ENCODE peak calls at places on chromosomes 1 and 21, in four cellular contexts. W is stimulated activated CD4-positive, alpha-beta T cell treated with anti-CD3 and anti-CD28 coated beads, Interleukin-4, amount 100 ng/mL, for 48 hours; F is ovary; N is astrocyte of the cerebellum. M is an unnamed sample.

GRCh38 chr1:22639286-22639685 is 2.9 kb downstream of the C1QA start:
- DNase-seq in W (no peak), F (no peak), N (no peak), M (no peak)

GRCh38 chr1:17539526-17540254 is at the start of gene ARHGEF10L:
- DNase-seq in W (no peak), F (peak; percentile 58), N (no peak), M (no peak)

GRCh38 chr1:25484096-25484495 is 53.4 kb downstream of the MACO1 start:
- DNase-seq in W (no peak), F (peak; percentile 76), N (no peak), M (no peak)

GRCh38 chr1:23387494-23387893 is 17.9 kb upstream of the ZNF436 start:
- DNase-seq in W (no peak), F (no peak), N (no peak), M (no peak)

GRCh38 chr21:36063375-36064084 is 3.2 kb upstream of the SETD4 start:
- DNase-seq in W (no peak), F (no peak), N (no peak), M (no peak)

GRCh38 chr1:33429846-33430750 is 797 bp downstream of the PHC2 start:
- DNase-seq in W (no peak), F (peak; percentile 68), N (no peak), M (no peak)

GRCh38 chr1:225441314-225442119 is 13.7 kb upstream of the LBR start:
- DNase-seq in W (no peak), F (no peak), N (no peak), M (no peak)

GRCh38 chr1:71157151-71157550 is 76.3 kb upstream of the ZRANB2 start:
- DNase-seq in W (no peak), F (no peak), N (no peak), M (no peak)

GRCh38 chr1:81135524-81135923 is 665.2 kb upstream of the ADGRL2 start:
- DNase-seq in W (no peak), F (no peak), N (no peak), M (no peak)

GRCh38 chr1:20323613-20323920 is 32.9 kb downstream of the VWA5B1 start:
- DNase-seq in W (no peak), F (no peak), N (no peak), M (no peak)

GRCh38 chr1:44806025-44806703 is 987 bp downstream of the DYNLT4 start:
- DNase-seq in W (no peak), F (peak; percentile 62), N (no peak), M (no peak)

GRCh38 chr1:200561856-200562214 is 58.7 kb downstream of the KIF14 start:
- DNase-seq in W (no peak), F (no peak), N (no peak), M (no peak)

GRCh38 chr1:89989791-89990190 is 5.1 kb upstream of the ZNF326 start:
- DNase-seq in W (no peak), F (no peak), N (no peak), M (no peak)

GRCh38 chr1:179742717-179743678 is at the start of gene FAM163A:
- DNase-seq in W (no peak), F (peak; percentile 18), N (no peak), M (no peak)

GRCh38 chr1:205391386-205391785 is 30.5 kb downstream of the LEMD1 start:
- DNase-seq in W (no peak), F (no peak), N (no peak), M (peak; percentile 38)

GRCh38 chr1:235009074-235009473 is 119.6 kb downstream of the TOMM20 start:
- DNase-seq in W (no peak), F (no peak), N (no peak), M (no peak)

GRCh38 chr1:35029756-35030155 is 2.0 kb downstream of the ZMYM6 start:
- DNase-seq in W (no peak), F (no peak), N (no peak), M (no peak)

M was measured in stimulated activated effector memory CD8-positive, alpha-beta T cell treated with anti-CD3 and anti-CD28 coated beads, Interleukin-12 subunit alpha, Interleukin-12 subunit beta, amount 100 ng/mL, for 72 hours.